ENCODE peak calls at places on chromosome 9, in four cellular contexts. O is PC-3, U is hepatocyte, G is mammary epithelial cell. B is an unnamed sample. For H3K27me3, the result is how much of the 10 kb centered on the place peaks cover.

GRCh38 chr9:137685035-137685885 is 66.5 kb downstream of the EHMT1 start:
- DNase-seq in O (peak), U (no peak), G (no peak), B (no peak)

GRCh38 chr9:91033270-91033669 is 231.7 kb downstream of the SYK start:
- DNase-seq in G (no peak), U (no peak), O (no peak), B (no peak)

GRCh38 chr9:129746092-129746760 is 6.6 kb downstream of the PTGES start:
- DNase-seq in G (no peak), U (no peak), O (no peak), B (no peak)

GRCh38 chr9:20361656-20362570 is 260.4 kb downstream of the MLLT3 start:
- DNase-seq in O (no peak), G (no peak), U (no peak), B (no peak)

GRCh38 chr9:128786681-128787582 is at the start of gene TBC1D13:
- DNase-seq in O (peak), U (peak), G (peak), B (peak)

GRCh38 chr9:129370770-129371169 is 192.7 kb upstream of the IER5L start:
- DNase-seq in U (no peak), O (no peak), G (no peak), B (no peak)

GRCh38 chr9:37421914-37422288 is 595 bp upstream of the GRHPR start:
- DNase-seq in U (no peak), G (no peak), O (no peak), B (no peak)

GRCh38 chr9:21796768-21797167 is 5.7 kb upstream of the MTAP start:
- DNase-seq in G (peak), U (peak), O (peak), B (no peak)

GRCh38 chr9:134190232-134191121 is 26.1 kb upstream of the RNU6ATAC start:
- DNase-seq in U (no peak), G (no peak), O (no peak), B (no peak)

GRCh38 chr9:98818764-98819163 is 11.3 kb downstream of the GALNT12 start:
- DNase-seq in G (no peak), O (no peak), U (no peak), B (no peak)

GRCh38 chr9:129887210-129888084 is 52.2 kb downstream of the USP20 start:
- DNase-seq in G (no peak), O (no peak), U (no peak), B (no peak)

GRCh38 chr9:18692240-18692639 is 218.3 kb downstream of the ADAMTSL1 start:
- DNase-seq in U (no peak), G (no peak), O (no peak), B (no peak)

GRCh38 chr9:79651251-79651795 is 79.6 kb downstream of the TLE4 start:
- DNase-seq in O (no peak), G (no peak), U (no peak), B (no peak)

DNA sequence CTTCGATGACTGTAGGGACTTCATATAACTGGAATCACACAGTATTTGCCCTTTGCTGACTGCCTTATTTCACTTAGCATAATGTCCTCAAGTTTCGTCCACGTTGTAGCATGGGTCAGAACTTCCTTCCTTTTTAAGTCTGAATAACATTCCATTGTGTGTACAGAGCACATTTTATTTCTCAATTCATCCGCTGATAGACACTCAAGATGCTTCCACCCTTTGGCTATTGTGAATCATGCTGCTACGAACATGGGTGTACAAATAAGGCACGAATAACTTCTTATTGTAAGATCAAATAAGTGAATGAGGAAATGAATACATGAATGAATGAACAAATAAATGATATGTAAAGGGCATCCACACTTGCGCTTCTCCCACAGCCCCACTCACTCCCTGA is 13.0 kb downstream of the BARX1 start:
- DNase-seq in G (no peak), U (no peak), O (no peak), B (no peak)
- H3K27me3 ChIP-seq in G (under half), U (half or more), O (under half), B (under half)

GRCh38 chr9:16002816-16003215 is 450.0 kb downstream of the CCDC171 start:
- DNase-seq in O (peak), G (peak), U (no peak), B (no peak)

GRCh38 chr9:16001856-16002255 is 449.0 kb downstream of the CCDC171 start:
- DNase-seq in O (no peak), G (no peak), U (no peak), B (no peak)

GRCh38 chr9:16000826-16001225 is 448.0 kb downstream of the CCDC171 start:
- DNase-seq in O (no peak), U (no peak), G (no peak), B (no peak)

GRCh38 chr9:16003785-16004184 is 450.9 kb downstream of the CCDC171 start:
- DNase-seq in U (no peak), G (no peak), O (no peak), B (no peak)

GRCh38 chr9:16004613-16005012 is 451.8 kb downstream of the CCDC171 start:
- DNase-seq in G (no peak), O (no peak), U (no peak), B (no peak)
- TF ChIP-seq CTCF in G (no peak), O (no peak), U (no peak), B (no peak)

GRCh38 chr9:93951655-93952118 is 3.5 kb downstream of the BARX1 start:
- DNase-seq in O (no peak), U (no peak), G (no peak), B (no peak)
- H3K27me3 ChIP-seq in O (under half), U (half or more), G (half or more), B (under half)

GRCh38 chr9:68668127-68668526 is 36.9 kb upstream of the PIP5K1B start:
- DNase-seq in G (no peak), O (no peak), U (no peak), B (no peak)
- TF ChIP-seq CTCF in G (no peak), O (no peak), U (no peak), B (no peak)

GRCh38 chr9:26263451-26263850 is 585.2 kb upstream of the TUSC1 start:
- DNase-seq in O (no peak), U (no peak), G (no peak), B (no peak)

GRCh38 chr9:26264709-26265601 is 586.7 kb upstream of the TUSC1 start:
- DNase-seq in O (peak), U (peak), G (peak), B (no peak)

GRCh38 chr9:26260238-26260637 is 582.0 kb upstream of the TUSC1 start:
- DNase-seq in O (peak), U (no peak), G (peak), B (no peak)

GRCh38 chr9:26261503-26262330 is 583.5 kb upstream of the TUSC1 start:
- DNase-seq in G (peak), U (peak), O (peak), B (peak)

DNA sequence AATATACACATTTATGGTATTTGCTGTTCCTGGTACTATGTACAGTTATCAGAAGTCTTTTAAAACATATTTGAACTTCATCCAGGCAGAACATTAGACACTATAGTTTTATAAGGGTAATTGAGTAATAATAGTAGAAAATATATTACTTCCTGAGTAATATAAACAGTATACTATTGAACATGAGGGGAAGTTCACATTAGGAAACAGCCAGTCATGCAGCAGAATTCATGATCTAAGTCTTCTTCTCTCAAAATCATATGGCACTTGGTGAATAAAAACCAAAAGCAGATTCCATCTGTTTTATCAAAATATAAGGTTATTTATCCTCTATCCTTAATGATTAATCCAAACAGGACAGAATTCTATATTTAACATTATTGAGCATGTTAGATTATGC is 584.2 kb upstream of the TUSC1 start:
- DNase-seq in O (peak), G (no peak), U (no peak), B (no peak)
- H3K27me3 ChIP-seq in O (under half), G (under half), U (under half), B (under half)

GRCh38 chr9:10232352-10232930 is 380.4 kb downstream of the PTPRD start:
- DNase-seq in O (peak), G (no peak), U (peak), B (no peak)
- TF ChIP-seq CTCF in O (peak), G (peak), U (peak), B (no peak)

GRCh38 chr9:124501771-124502320 is 5.4 kb downstream of the NR5A1 start:
- DNase-seq in G (no peak), O (no peak), U (no peak), B (no peak)
- H3K27me3 ChIP-seq in G (under half), O (under half), U (half or more), B (under half)

GRCh38 chr9:124480621-124480981 is 26.6 kb downstream of the NR5A1 start:
- DNase-seq in U (peak), O (peak), G (peak), B (peak)
- TF ChIP-seq CTCF in U (peak), O (peak), G (no peak), B (peak)

DNA sequence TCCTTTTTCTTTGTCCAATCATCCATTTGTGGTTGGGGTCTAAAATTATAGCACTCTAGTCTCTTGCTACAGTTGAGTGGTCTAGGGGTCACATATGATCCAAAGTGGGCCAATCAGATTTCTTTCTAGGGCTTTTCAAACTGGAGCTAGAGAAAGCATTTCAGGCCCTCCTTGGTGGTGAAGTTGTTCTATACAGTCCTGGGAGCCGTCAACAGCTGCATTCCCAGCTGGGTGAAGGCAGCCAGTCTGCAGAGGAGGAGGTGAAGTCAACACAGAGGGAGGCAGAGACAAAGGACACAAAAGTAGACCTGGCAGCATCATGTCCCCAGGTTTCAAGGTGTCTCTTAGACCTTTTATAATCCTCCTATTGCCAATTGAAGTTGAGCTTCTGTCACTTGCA is 518.2 kb downstream of the BNC2 start:
- DNase-seq in U (no peak), G (no peak), O (no peak), B (no peak)
- H3K27me3 ChIP-seq in U (under half), G (under half), O (under half), B (under half)